ENCODE peak calls at places on chromosomes 16 and 17, in nine cellular contexts. L, D, K, Q, P, G, R, Z and B are unnamed samples.

GRCh38 chr16:57349212-57350031 is 9.2 kb upstream of the CCL22 start:
- DNase-seq in L (no peak), D (no peak), K (no peak), Q (peak), P (no peak), G (no peak), R (no peak), Z (peak), B (peak)

GRCh38 chr17:83132251-83133081 is 53.1 kb downstream of the METRNL start:
- DNase-seq in L (no peak), D (no peak), K (no peak), Q (no peak), P (peak), G (no peak), R (no peak), Z (no peak), B (no peak)

GRCh38 chr16:66335704-66336329 is 30.7 kb upstream of the CDH5 start:
- DNase-seq in L (no peak), D (no peak), K (no peak), Q (no peak), P (peak), G (peak), R (peak), Z (no peak), B (no peak)

GRCh38 chr17:64781394-64781793 is 119.3 kb upstream of the SMURF2 start:
- DNase-seq in L (no peak), D (no peak), K (no peak), Q (peak), P (peak), G (no peak), R (no peak), Z (peak), B (peak)

GRCh38 chr17:68542698-68543463 is 30.7 kb downstream of the PRKAR1A start:
- DNase-seq in L (no peak), D (no peak), K (peak), Q (no peak), P (no peak), G (no peak), R (no peak), Z (no peak), B (no peak)

GRCh38 chr16:30902070-30902972 is 5.9 kb downstream of the CTF1 start:
- DNase-seq in L (peak), D (peak), K (peak), Q (peak), P (peak), G (peak), R (no peak), Z (peak), B (peak)

GRCh38 chr16:30005341-30006094 is 5.3 kb downstream of the DOC2A start:
- DNase-seq in L (peak), D (peak), K (peak), Q (no peak), P (peak), G (peak), R (no peak), Z (peak), B (peak)

GRCh38 chr17:78323821-78324390 is 36.0 kb downstream of the SOCS3 start:
- DNase-seq in L (no peak), D (no peak), K (no peak), Q (no peak), P (no peak), G (no peak), R (no peak), Z (no peak), B (no peak)

GRCh38 chr16:75224683-75225082 is 5.9 kb downstream of the CTRB1 start:
- DNase-seq in L (no peak), D (no peak), K (no peak), Q (no peak), P (no peak), G (no peak), R (no peak), Z (no peak), B (no peak)

GRCh38 chr16:87560428-87561199 is 41.7 kb upstream of the JPH3 start:
- DNase-seq in L (peak), D (no peak), K (peak), Q (no peak), P (peak), G (peak), R (no peak), Z (peak), B (peak)

GRCh38 chr17:72501404-72502110 is 380.7 kb downstream of the SOX9 start:
- DNase-seq in L (peak), D (no peak), K (no peak), Q (no peak), P (peak), G (no peak), R (no peak), Z (no peak), B (no peak)

GRCh38 chr17:38341035-38341721 is 2.6 kb downstream of the GPR179 start:
- DNase-seq in L (no peak), D (no peak), K (peak), Q (peak), P (peak), G (no peak), R (no peak), Z (no peak), B (no peak)

GRCh38 chr16:57367111-57367752 is 5.1 kb upstream of the CX3CL1 start:
- DNase-seq in L (peak), D (no peak), K (no peak), Q (no peak), P (no peak), G (no peak), R (no peak), Z (no peak), B (no peak)

GRCh38 chr17:64653325-64653984 is 8.7 kb downstream of the SMURF2 start:
- DNase-seq in L (no peak), D (no peak), K (no peak), Q (no peak), P (peak), G (peak), R (no peak), Z (no peak), B (no peak)

GRCh38 chr16:3009568-3010390 is 2.9 kb upstream of the CLDN9 start:
- DNase-seq in L (peak), D (no peak), K (no peak), Q (no peak), P (peak), G (no peak), R (no peak), Z (no peak), B (no peak)

GRCh38 chr17:13520899-13521572 is 80.7 kb downstream of the HS3ST3A1 start:
- DNase-seq in L (no peak), D (no peak), K (no peak), Q (no peak), P (peak), G (peak), R (peak), Z (no peak), B (no peak)

GRCh38 chr17:72123496-72123963 is 2.7 kb downstream of the SOX9 start:
- DNase-seq in L (no peak), D (no peak), K (no peak), Q (no peak), P (no peak), G (no peak), R (no peak), Z (no peak), B (no peak)

GRCh38 chr17:40068129-40068581 is 5.4 kb downstream of the THRA start:
- DNase-seq in L (no peak), D (no peak), K (no peak), Q (no peak), P (no peak), G (no peak), R (no peak), Z (no peak), B (no peak)

GRCh38 chr17:77451894-77452852 is 311.4 kb downstream of the SEC14L1 start:
- DNase-seq in L (no peak), D (no peak), K (no peak), Q (peak), P (peak), G (peak), R (no peak), Z (peak), B (peak)

GRCh38 chr17:76547183-76547641 is 7.4 kb downstream of the PRCD start:
- DNase-seq in L (peak), D (peak), K (peak), Q (peak), P (peak), G (peak), R (no peak), Z (peak), B (peak)

GRCh38 chr16:79269211-79269863 is 331.2 kb downstream of the MAF start:
- DNase-seq in L (no peak), D (no peak), K (no peak), Q (no peak), P (no peak), G (no peak), R (no peak), Z (peak), B (peak)

GRCh38 chr16:30007378-30007895 is 3.4 kb downstream of the DOC2A start:
- DNase-seq in L (no peak), D (no peak), K (no peak), Q (no peak), P (no peak), G (no peak), R (no peak), Z (no peak), B (no peak)

GRCh38 chr16:53530741-53531140 is 27.7 kb upstream of the AKTIP start:
- DNase-seq in L (no peak), D (no peak), K (no peak), Q (no peak), P (no peak), G (no peak), R (no peak), Z (no peak), B (no peak)

GRCh38 chr17:3959295-3959899 is 4.8 kb downstream of the ATP2A3 start:
- DNase-seq in L (peak), D (no peak), K (peak), Q (no peak), P (peak), G (peak), R (peak), Z (no peak), B (no peak)

GRCh38 chr16:11256657-11257130 is 690 bp upstream of the SOCS1 start:
- DNase-seq in L (peak), D (no peak), K (peak), Q (no peak), P (peak), G (peak), R (no peak), Z (peak), B (peak)

GRCh38 chr16:14509675-14510132 is 120.4 kb downstream of the PARN start:
- DNase-seq in L (no peak), D (no peak), K (no peak), Q (no peak), P (peak), G (no peak), R (no peak), Z (no peak), B (no peak)

GRCh38 chr17:68101992-68102758 is 66.6 kb downstream of the KPNA2 start:
- DNase-seq in L (peak), D (no peak), K (peak), Q (no peak), P (peak), G (no peak), R (no peak), Z (peak), B (peak)

GRCh38 chr17:12395733-12396354 is 269.8 kb upstream of the MYOCD start:
- DNase-seq in L (no peak), D (no peak), K (peak), Q (no peak), P (peak), G (no peak), R (no peak), Z (peak), B (peak)